ENCODE peak calls at places on chromosome 2, in five cellular contexts. J is CD8-positive, alpha-beta memory T cell; U is activated T-helper 1 cell treated with anti-CD3 and anti-CD28 coated beads, Interleukin-2, amount 50 U/mL, for 16 hours; O is cardiac muscle cell; X is activated naive CD4-positive, alpha-beta T cell. V is an unnamed sample.

GRCh38 chr2:210224660-210225460 is at the start of gene ACADL:
- DNase-seq in J (no peak), U (no peak), O (peak), X (no peak), V (no peak)

GRCh38 chr2:85326406-85326945 is 1.3 kb downstream of the TGOLN2 start:
- DNase-seq in J (peak), U (peak), O (no peak), X (no peak), V (peak)

GRCh38 chr2:26178246-26178645 is 5.4 kb downstream of the GAREM2 start:
- DNase-seq in J (no peak), U (no peak), O (no peak), X (no peak), V (no peak)

GRCh38 chr2:178392215-178392614 is 58.8 kb downstream of the PRKRA start:
- DNase-seq in J (no peak), U (no peak), O (no peak), X (no peak), V (no peak)

GRCh38 chr2:27723372-27724144 is 48.0 kb upstream of the MRPL33 start:
- DNase-seq in J (no peak), U (no peak), O (peak), X (no peak), V (no peak)

GRCh38 chr2:239936838-239937581 is 88.1 kb downstream of the NDUFA10 start:
- DNase-seq in J (no peak), U (no peak), O (no peak), X (no peak), V (no peak)

GRCh38 chr2:15751477-15751876 is 159.8 kb downstream of the DDX1 start:
- DNase-seq in J (no peak), U (no peak), O (no peak), X (no peak), V (no peak)

GRCh38 chr2:10405441-10405840 is 42.7 kb downstream of the ODC1 start:
- DNase-seq in J (no peak), U (no peak), O (no peak), X (no peak), V (no peak)

V was measured in activated CD4-positive, alpha-beta T cell treated with anti-CD3 and anti-CD28 coated beads, Interleukin-2, amount 50 U/mL, for 24 hours.